ENCODE peak calls at places on chromosomes 16 and 17, in nine cellular contexts. U is A549, J is transverse colon, X is IMR-90, N is uterus, D is suprapubic skin, Q is esophagus squamous epithelium, F is heart left ventricle, Z is gastrocnemius medialis. B is an unnamed sample.

GRCh38 chr17:79615926-79616325 is 5.1 kb upstream of the RBFOX3 start:
- DNase-seq in Z (no peak), U (no peak), Q (no peak), F (peak), X (no peak), N (no peak), D (no peak), J (no peak), B (no peak)

GRCh38 chr16:27235938-27236245 is 32.6 kb downstream of the KDM8 start:
- DNase-seq in F (no peak), X (no peak), Z (no peak), N (no peak), Q (no peak), J (no peak), D (no peak), U (no peak), B (no peak)

GRCh38 chr16:27349276-27349675 is 35.5 kb downstream of the IL4R start:
- DNase-seq in Q (no peak), D (no peak), J (no peak), X (no peak), U (no peak), Z (no peak), N (no peak), F (no peak), B (no peak)

GRCh38 chr17:42507671-42508070 is 28.4 kb upstream of the NAGLU start:
- DNase-seq in U (no peak), N (no peak), X (no peak), Z (no peak), J (no peak), D (no peak), Q (no peak), F (no peak), B (no peak)

GRCh38 chr17:55005520-55005919 is 37.0 kb downstream of the STXBP4 start:
- DNase-seq in D (no peak), F (no peak), N (no peak), J (no peak), U (no peak), Z (no peak), Q (no peak), X (peak), B (no peak)

GRCh38 chr16:25692734-25693508 is 1.2 kb downstream of the HS3ST4 start:
- DNase-seq in Q (no peak), F (no peak), J (no peak), D (no peak), Z (no peak), N (no peak), U (no peak), X (no peak), B (no peak)

GRCh38 chr17:16052486-16052885 is 52.9 kb downstream of the TTC19 start:
- DNase-seq in U (no peak), Q (no peak), D (no peak), X (peak), F (no peak), N (no peak), Z (no peak), J (no peak), B (no peak)

GRCh38 chr17:67377727-67378443 is 804 bp downstream of the PITPNC1 start:
- DNase-seq in D (peak), Z (peak), J (peak), X (peak), N (peak), F (peak), Q (no peak), U (peak), B (no peak)

GRCh38 chr17:55743103-55743679 is 7.7 kb upstream of the PCTP start:
- DNase-seq in J (peak), U (peak), D (no peak), Z (no peak), X (no peak), N (no peak), F (no peak), Q (no peak), B (no peak)

GRCh38 chr16:74558873-74559272 is 48.0 kb downstream of the GLG1 start:
- DNase-seq in U (no peak), J (no peak), X (no peak), Z (no peak), N (no peak), F (no peak), Q (no peak), D (no peak), B (no peak)

GRCh38 chr17:83007504-83008475 is 71.6 kb upstream of the METRNL start:
- DNase-seq in J (no peak), U (no peak), F (no peak), N (no peak), Q (no peak), Z (no peak), X (no peak), D (no peak), B (no peak)

GRCh38 chr17:76903631-76904030 is 35.4 kb downstream of the MGAT5B start:
- DNase-seq in F (no peak), Z (no peak), D (no peak), U (no peak), J (no peak), Q (no peak), N (no peak), X (no peak), B (no peak)

GRCh38 chr16:24993722-24994686 is 21.2 kb downstream of the ARHGAP17 start:
- DNase-seq in D (no peak), J (peak), F (no peak), N (no peak), U (peak), X (peak), Z (no peak), Q (no peak), B (no peak)

GRCh38 chr17:77770331-77771105 is 188.0 kb upstream of the TNRC6C start:
- DNase-seq in D (no peak), U (no peak), J (no peak), Z (no peak), F (peak), N (no peak), X (peak), Q (no peak), B (no peak)

GRCh38 chr17:37220609-37220953 is 155.2 kb upstream of the C17orf78 start:
- DNase-seq in J (peak), U (no peak), N (no peak), Q (no peak), D (no peak), Z (no peak), X (peak), F (no peak), B (no peak)

GRCh38 chr16:76681296-76681695 is 404.1 kb downstream of the CNTNAP4 start:
- DNase-seq in X (no peak), D (no peak), Q (no peak), N (no peak), J (no peak), Z (no peak), F (no peak), U (no peak), B (no peak)

GRCh38 chr17:45229681-45230409 is 8.2 kb downstream of the FMNL1 start:
- DNase-seq in J (peak), X (no peak), Z (no peak), D (no peak), F (peak), U (no peak), N (no peak), Q (no peak), B (no peak)

GRCh38 chr16:85592700-85593502 is 20.2 kb upstream of the GSE1 start:
- DNase-seq in D (no peak), U (no peak), N (no peak), F (no peak), Z (no peak), Q (no peak), X (peak), J (no peak), B (no peak)

GRCh38 chr17:9381068-9381467 is 194.6 kb downstream of the STX8 start:
- DNase-seq in X (peak), J (no peak), F (no peak), Q (no peak), U (no peak), D (no peak), Z (no peak), N (no peak), B (no peak)

GRCh38 chr16:14564881-14565687 is 65.0 kb downstream of the PARN start:
- DNase-seq in J (no peak), D (no peak), Z (no peak), X (peak), F (no peak), Q (no peak), U (no peak), N (no peak), B (no peak)

GRCh38 chr17:60145006-60145935 is 4.5 kb upstream of the CA4 start:
- DNase-seq in X (no peak), Z (no peak), N (no peak), U (no peak), Q (no peak), F (no peak), J (no peak), D (no peak), B (no peak)

GRCh38 chr17:61122356-61122913 is 277.2 kb upstream of the TBX2 start:
- DNase-seq in F (no peak), Q (no peak), X (no peak), Z (no peak), J (no peak), D (no peak), U (no peak), N (no peak), B (no peak)

GRCh38 chr17:50562266-50563094 is 2.0 kb downstream of the CACNA1G start:
- DNase-seq in U (no peak), Q (no peak), F (no peak), D (no peak), J (no peak), X (no peak), Z (no peak), N (no peak), B (no peak)

GRCh38 chr16:4471869-4472268 is 2.6 kb downstream of the NMRAL1 start:
- DNase-seq in J (no peak), D (no peak), U (no peak), F (no peak), Q (no peak), Z (no peak), X (no peak), N (no peak), B (no peak)

GRCh38 chr17:41973457-41973856 is 6.9 kb downstream of the CNP start:
- DNase-seq in J (no peak), U (no peak), X (no peak), N (no peak), Q (no peak), Z (peak), D (no peak), F (no peak), B (no peak)

GRCh38 chr17:68892658-68893057 is 62.5 kb downstream of the ABCA8 start:
- DNase-seq in X (no peak), N (no peak), Z (no peak), Q (no peak), D (no peak), U (no peak), F (no peak), J (no peak), B (no peak)

GRCh38 chr17:32341141-32341856 is 674 bp downstream of the C17orf75 start:
- DNase-seq in J (no peak), Q (no peak), F (no peak), N (no peak), D (no peak), X (no peak), Z (no peak), U (no peak), B (no peak)

GRCh38 chr17:12545877-12546513 is 119.7 kb upstream of the MYOCD start:
- DNase-seq in N (no peak), X (peak), D (no peak), Z (no peak), J (peak), Q (no peak), U (peak), F (peak), B (no peak)

GRCh38 chr16:73420244-73421040 is 372.5 kb upstream of the ZFHX3 start:
- DNase-seq in F (no peak), U (no peak), D (no peak), N (no peak), X (no peak), Q (no peak), J (no peak), Z (no peak), B (no peak)

GRCh38 chr17:75388476-75389030 is 16.9 kb downstream of the GRB2 start:
- DNase-seq in Z (no peak), J (no peak), X (no peak), D (no peak), Q (no peak), F (no peak), U (no peak), N (no peak), B (no peak)

GRCh38 chr17:70110443-70110880 is 35.4 kb downstream of the KCNJ16 start:
- DNase-seq in X (peak), Z (no peak), D (no peak), U (no peak), J (no peak), Q (no peak), F (no peak), N (peak), B (no peak)

GRCh38 chr17:60141111-60142018 is 8.4 kb upstream of the CA4 start:
- DNase-seq in Q (no peak), U (no peak), F (no peak), Z (no peak), D (no peak), J (no peak), N (no peak), X (peak), B (no peak)

GRCh38 chr17:36923814-36924221 is 13.5 kb upstream of the LHX1 start:
- DNase-seq in U (no peak), X (no peak), J (no peak), N (no peak), F (no peak), Z (no peak), D (no peak), Q (no peak), B (no peak)

GRCh38 chr16:79943738-79944137 is 343.2 kb upstream of the MAF start:
- DNase-seq in U (no peak), Q (no peak), F (no peak), J (no peak), Z (no peak), X (no peak), N (no peak), D (no peak), B (no peak)

GRCh38 chr17:46264456-46265198 is 30.3 kb upstream of the LRRC37A start:
- DNase-seq in Q (no peak), U (peak), F (no peak), N (no peak), J (no peak), Z (no peak), X (peak), D (no peak), B (no peak)

GRCh38 chr16:14325921-14326401 is 254.8 kb downstream of the MRTFB start:
- DNase-seq in N (no peak), Q (no peak), U (no peak), J (no peak), X (no peak), F (no peak), D (no peak), Z (no peak), B (no peak)

GRCh38 chr17:14316131-14316854 is 15.4 kb downstream of the HS3ST3B1 start:
- DNase-seq in D (no peak), X (peak), U (no peak), Z (no peak), J (no peak), N (no peak), Q (no peak), F (no peak), B (no peak)

GRCh38 chr16:18050234-18050633 is 286.3 kb downstream of the NPIPA8 start:
- DNase-seq in N (no peak), F (no peak), X (no peak), Z (no peak), D (no peak), Q (no peak), J (no peak), U (no peak), B (no peak)

GRCh38 chr16:82169861-82170845 is at the start of gene MPHOSPH6:
- DNase-seq in X (peak), N (peak), Z (peak), D (peak), F (peak), J (peak), Q (peak), U (peak), B (no peak)
- TF ChIP-seq POLR2A in X (peak), N (peak), Z (no peak), D (peak), F (peak), J (peak), Q (no peak), U (peak), B (no peak)

DNA sequence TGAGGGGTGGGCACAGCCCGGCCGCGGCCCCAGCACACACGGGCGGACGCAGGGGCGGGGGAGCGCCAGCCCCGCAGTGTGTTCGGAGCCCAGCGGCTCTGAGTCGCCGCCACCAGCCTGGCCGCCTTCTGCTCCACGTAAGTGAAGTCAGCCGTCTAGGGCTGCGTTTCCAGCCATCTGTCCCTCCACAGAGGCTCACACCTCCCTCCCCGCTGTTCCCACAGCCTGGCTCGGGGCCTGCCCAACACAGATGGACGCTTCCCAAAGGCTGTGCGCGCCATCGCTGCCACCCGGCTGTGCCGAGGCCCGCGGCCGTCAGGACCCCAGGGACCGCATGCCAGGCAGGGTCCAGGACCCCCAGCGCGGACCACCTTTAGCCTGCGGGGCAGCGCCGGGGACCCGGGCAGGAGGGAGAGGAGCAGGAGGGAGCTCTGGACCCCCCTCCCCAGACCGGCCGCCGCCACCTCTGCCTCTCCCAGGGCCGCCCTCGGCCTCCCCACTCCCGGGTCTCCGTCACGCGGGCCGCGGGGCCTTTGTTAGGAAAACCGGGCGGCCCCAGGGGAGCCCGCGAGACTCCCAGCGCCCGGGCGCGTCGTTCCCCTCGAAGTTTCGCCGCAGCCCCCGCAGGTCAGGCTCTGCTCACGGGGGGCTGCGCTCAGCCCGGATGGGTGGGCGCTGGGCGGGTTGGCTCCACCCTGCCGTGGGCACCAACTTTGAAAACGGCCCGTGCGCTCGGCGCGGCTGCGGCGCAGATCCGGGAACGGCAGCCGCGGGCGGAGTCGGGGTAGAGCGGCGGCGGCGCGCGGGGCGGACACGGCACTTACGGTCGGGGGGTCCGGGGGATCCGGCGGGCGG is 36.6 kb downstream of the CBFA2T3 start:
- DNase-seq in N (no peak), U (no peak), J (no peak), Z (no peak), Q (no peak), D (no peak), F (peak), X (no peak), B (no peak)
- H3K4me3 ChIP-seq in N (peak), U (peak), J (peak), Z (peak), Q (peak), D (peak), F (peak), X (no peak), B (peak)

DNA sequence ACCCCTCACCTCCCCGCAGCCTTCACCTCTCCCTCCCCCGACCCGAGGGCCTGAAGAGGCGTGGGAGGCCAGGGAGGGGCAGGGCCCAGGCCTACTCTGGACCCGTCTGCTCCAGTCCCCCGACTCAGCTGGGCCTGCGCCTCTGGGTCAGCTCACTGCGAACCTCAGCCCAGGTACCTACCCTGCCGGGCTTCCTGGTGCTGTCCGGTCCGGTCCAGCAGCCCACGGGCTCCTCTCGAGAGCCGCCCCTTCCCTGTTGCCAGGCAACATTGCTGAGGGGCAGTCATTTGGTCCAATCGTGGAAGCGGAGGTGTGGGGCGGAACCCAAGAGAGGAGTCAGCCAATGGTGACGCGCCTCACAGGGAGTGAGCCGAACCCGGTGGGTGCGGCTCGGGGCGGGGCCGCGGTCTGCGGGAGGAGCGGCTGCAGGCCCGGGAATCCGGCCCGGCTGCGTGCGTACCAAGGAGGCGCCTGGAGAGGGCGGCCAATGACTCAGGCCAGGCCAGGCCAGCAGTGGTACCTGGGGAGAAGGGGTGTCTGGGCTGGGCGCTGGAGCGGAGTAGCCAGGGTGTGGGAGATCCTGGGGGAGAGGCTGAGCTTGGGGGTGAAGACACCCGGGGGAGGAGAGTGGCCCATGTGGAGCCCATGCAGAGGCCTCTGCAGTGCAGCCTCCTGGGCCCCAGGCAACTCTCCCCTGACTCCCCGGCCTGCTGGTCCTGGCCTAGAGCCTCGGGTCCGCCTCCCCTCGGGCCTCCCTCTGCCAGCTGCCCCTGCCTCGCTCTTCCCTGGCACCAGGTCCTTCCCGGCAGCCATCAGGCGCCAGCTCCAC is at the start of gene MEAK7:
- DNase-seq in U (peak), F (peak), J (peak), N (peak), Q (peak), D (peak), Z (peak), X (peak), B (no peak)
- TF ChIP-seq POLR2A in U (peak), F (peak), J (peak), N (peak), Q (no peak), D (peak), Z (peak), X (peak), B (peak)

GRCh38 chr17:18070861-18071340 is 16.8 kb upstream of the DRG2 start:
- DNase-seq in Z (no peak), D (no peak), F (no peak), X (peak), N (no peak), Q (no peak), J (no peak), U (no peak), B (no peak)
- H3K4me3 ChIP-seq in Z (no peak), D (peak), F (peak), X (peak), N (no peak), Q (no peak), J (no peak), U (no peak), B (no peak)

GRCh38 chr17:44221862-44222111 is 2.3 kb upstream of the UBTF start:
- DNase-seq in J (no peak), N (no peak), Z (no peak), Q (no peak), F (peak), U (no peak), D (peak), X (no peak), B (no peak)
- TF ChIP-seq POLR2A in J (no peak), N (no peak), Z (no peak), Q (no peak), F (no peak), U (peak), D (no peak), X (no peak), B (no peak)

GRCh38 chr16:87952751-87953150 is 1.5 kb downstream of the BANP start:
- DNase-seq in N (no peak), X (no peak), F (no peak), U (no peak), Q (no peak), Z (no peak), D (no peak), J (no peak), B (no peak)
- H3K4me3 ChIP-seq in N (no peak), X (no peak), F (peak), U (peak), Q (peak), Z (peak), D (peak), J (no peak), B (peak)